ENCODE peak calls at places on chromosomes 12 and 14, in five cellular contexts. U, X, D, P and M are unnamed samples.

GRCh38 chr14:20460458-20461229 is 590 bp downstream of the PIP4P1 start:
- DNase-seq in U (no peak), X (peak; percentile 87), D (no peak), P (peak; percentile 87), M (no peak)

GRCh38 chr12:94140556-94140955 is 7.8 kb upstream of the PLXNC1 start:
- DNase-seq in U (no peak), X (no peak), D (peak; percentile 28), P (no peak), M (no peak)

GRCh38 chr12:121673013-121673441 is 3.6 kb upstream of the MORN3 start:
- DNase-seq in U (no peak), X (no peak), D (no peak), P (peak; percentile 90), M (no peak)

GRCh38 chr12:82832981-82833380 is 146.3 kb downstream of the TMTC2 start:
- DNase-seq in U (no peak), X (no peak), D (no peak), P (no peak), M (no peak)

GRCh38 chr12:53268637-53269562 is 801 bp downstream of the ESPL1 start:
- DNase-seq in U (no peak), X (no peak), D (no peak), P (no peak), M (no peak)

GRCh38 chr14:86072134-86072894 is 542.4 kb downstream of the FLRT2 start:
- DNase-seq in U (no peak), X (no peak), D (no peak), P (no peak), M (no peak)

GRCh38 chr12:26874501-26875296 is 41.7 kb upstream of the ITPR2 start:
- DNase-seq in U (no peak), X (no peak), D (no peak), P (no peak), M (peak; percentile 48)

GRCh38 chr12:98372340-98373018 is 142.9 kb upstream of the TMPO start:
- DNase-seq in U (no peak), X (no peak), D (no peak), P (no peak), M (no peak)

GRCh38 chr12:60278209-60278608 is 682.4 kb downstream of the SLC16A7 start:
- DNase-seq in U (no peak), X (no peak), D (no peak), P (no peak), M (no peak)

GRCh38 chr14:39469094-39469710 is 37.0 kb upstream of the FBXO33 start:
- DNase-seq in U (no peak), X (no peak), D (peak; percentile 82), P (no peak), M (peak; percentile 51)

GRCh38 chr12:118358607-118359540 is 13.8 kb downstream of the TAOK3 start:
- DNase-seq in U (no peak), X (no peak), D (no peak), P (no peak), M (no peak)

GRCh38 chr14:56212541-56212940 is 94.3 kb downstream of the PELI2 start:
- DNase-seq in U (no peak), X (no peak), D (peak; percentile 76), P (no peak), M (no peak)

GRCh38 chr12:7130791-7131501 is 775 bp downstream of the CLSTN3 start:
- DNase-seq in U (no peak), X (peak; percentile 80), D (peak; percentile 58), P (no peak), M (no peak)

GRCh38 chr12:129617849-129618248 is 286.0 kb downstream of the TMEM132D start:
- DNase-seq in U (no peak), X (no peak), D (no peak), P (no peak), M (no peak)

GRCh38 chr12:113392563-113392962 is 11.1 kb downstream of the SDS start:
- DNase-seq in U (no peak), X (no peak), D (no peak), P (no peak), M (no peak)

GRCh38 chr14:99671230-99672224 is 12.6 kb upstream of the CYP46A1 start:
- DNase-seq in U (no peak), X (peak; percentile 44), D (no peak), P (no peak), M (no peak)

GRCh38 chr14:75196064-75196463 is 19.7 kb upstream of the TMED10 start:
- DNase-seq in U (no peak), X (no peak), D (no peak), P (no peak), M (no peak)

GRCh38 chr14:103483600-103483999 is 39.0 kb downstream of the CKB start:
- DNase-seq in U (peak; percentile 80), X (no peak), D (no peak), P (no peak), M (no peak)

DNA sequence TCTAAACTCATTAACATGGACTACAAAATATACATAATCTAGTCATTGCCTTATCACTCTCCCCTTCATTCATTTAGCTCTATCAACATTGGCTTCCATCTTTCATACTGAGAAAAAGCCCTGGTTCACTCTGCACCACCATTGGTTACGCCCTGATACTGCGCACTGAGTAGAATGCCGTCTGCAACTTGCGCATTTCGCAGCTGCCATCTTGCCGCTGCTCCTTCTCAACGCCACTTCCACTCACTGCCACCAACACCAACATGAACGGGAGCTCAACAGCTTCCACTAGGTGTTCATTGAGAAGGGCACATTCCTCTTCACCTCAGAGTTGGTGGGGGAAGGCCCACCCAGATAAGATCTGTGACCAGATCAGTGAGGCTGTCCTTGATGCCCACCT is 71.3 kb downstream of the EEA1 start:
- DNase-seq in U (no peak), X (no peak), D (no peak), P (no peak), M (no peak)
- TF ChIP-seq CTCF in U (no peak), X (no peak), D (no peak), P (no peak), M (no peak)

GRCh38 chr12:19778822-19779221 is 339.5 kb downstream of the AEBP2 start:
- DNase-seq in U (no peak), X (no peak), D (no peak), P (no peak), M (no peak)
- TF ChIP-seq CTCF in U (no peak), X (no peak), D (no peak), P (no peak), M (no peak)

GRCh38 chr12:86950043-86950838 is 694.0 kb upstream of the MGAT4C start:
- DNase-seq in U (no peak), X (no peak), D (no peak), P (no peak), M (no peak)
- TF ChIP-seq CTCF in U (no peak), X (no peak), D (no peak), P (no peak), M (no peak)

GRCh38 chr14:29580763-29581162 is 346.9 kb downstream of the PRKD1 start:
- DNase-seq in U (no peak), X (no peak), D (no peak), P (no peak), M (no peak)
- TF ChIP-seq CTCF in U (no peak), X (no peak), D (no peak), P (no peak), M (no peak)

GRCh38 chr14:64823305-64823985 is 56.3 kb downstream of the SPTB start:
- DNase-seq in U (no peak), X (peak; percentile 91), D (peak; percentile 89), P (peak; percentile 92), M (peak; percentile 73)
- TF ChIP-seq CTCF in U (peak; percentile 84), X (peak; percentile 81), D (peak; percentile 79), P (peak; percentile 26), M (peak; percentile 86)